ENCODE peak calls at places on chromosomes 4 and X, in eight cellular contexts. One of them, this sample, is unnamed.

GRCh38 chrX:9147086-9147485 is 113.2 kb upstream of the FAM9B start:
- DNase-seq in left lobe of liver: no peak
- DNase-seq in K562: no peak
- DNase-seq in NCI-H69: no peak
- DNase-seq in caudate nucleus: no peak
- DNase-seq in fibroblast of pulmonary artery: no peak
- DNase-seq in hepatocyte: no peak
- DNase-seq in stimulated activated CD4-positive, alpha-beta T cell treated with anti-CD3 and anti-CD28 coated beads, Interleukin-2, amount 100 ng/mL, for 48 hours: no peak
- DNase-seq in this sample: no peak

GRCh38 chrX:24145340-24146186 is 4.0 kb upstream of the ZFX start:
- DNase-seq in left lobe of liver: no peak
- DNase-seq in stimulated activated CD4-positive, alpha-beta T cell treated with anti-CD3 and anti-CD28 coated beads, Interleukin-2, amount 100 ng/mL, for 48 hours: no peak
- DNase-seq in caudate nucleus: no peak
- DNase-seq in hepatocyte: no peak
- DNase-seq in K562: no peak
- DNase-seq in NCI-H69: peak
- DNase-seq in fibroblast of pulmonary artery: peak
- DNase-seq in this sample: no peak

GRCh38 chr4:3651267-3651846 is 114.8 kb upstream of the ADRA2C start:
- DNase-seq in stimulated activated CD4-positive, alpha-beta T cell treated with anti-CD3 and anti-CD28 coated beads, Interleukin-2, amount 100 ng/mL, for 48 hours: no peak
- DNase-seq in K562: no peak
- DNase-seq in caudate nucleus: no peak
- DNase-seq in fibroblast of pulmonary artery: no peak
- DNase-seq in hepatocyte: peak
- DNase-seq in NCI-H69: no peak
- DNase-seq in left lobe of liver: no peak
- DNase-seq in this sample: no peak

GRCh38 chrX:155094468-155095061 is 23.3 kb downstream of the BRCC3 start:
- DNase-seq in caudate nucleus: no peak
- DNase-seq in left lobe of liver: no peak
- DNase-seq in stimulated activated CD4-positive, alpha-beta T cell treated with anti-CD3 and anti-CD28 coated beads, Interleukin-2, amount 100 ng/mL, for 48 hours: no peak
- DNase-seq in NCI-H69: peak
- DNase-seq in hepatocyte: peak
- DNase-seq in fibroblast of pulmonary artery: peak
- DNase-seq in K562: peak
- DNase-seq in this sample: no peak

GRCh38 chr4:13966241-13967195 is 339.0 kb upstream of the BOD1L1 start:
- DNase-seq in left lobe of liver: no peak
- DNase-seq in stimulated activated CD4-positive, alpha-beta T cell treated with anti-CD3 and anti-CD28 coated beads, Interleukin-2, amount 100 ng/mL, for 48 hours: no peak
- DNase-seq in K562: no peak
- DNase-seq in fibroblast of pulmonary artery: peak
- DNase-seq in caudate nucleus: no peak
- DNase-seq in hepatocyte: no peak
- DNase-seq in NCI-H69: no peak
- DNase-seq in this sample: no peak

GRCh38 chr4:41600243-41600642 is 62.3 kb downstream of the LIMCH1 start:
- DNase-seq in fibroblast of pulmonary artery: peak
- DNase-seq in K562: no peak
- DNase-seq in NCI-H69: peak
- DNase-seq in left lobe of liver: no peak
- DNase-seq in caudate nucleus: no peak
- DNase-seq in hepatocyte: no peak
- DNase-seq in stimulated activated CD4-positive, alpha-beta T cell treated with anti-CD3 and anti-CD28 coated beads, Interleukin-2, amount 100 ng/mL, for 48 hours: no peak
- DNase-seq in this sample: no peak

GRCh38 chr4:24657768-24658617 is 73.6 kb upstream of the DHX15 start:
- DNase-seq in fibroblast of pulmonary artery: peak
- DNase-seq in K562: no peak
- DNase-seq in hepatocyte: peak
- DNase-seq in left lobe of liver: peak
- DNase-seq in NCI-H69: peak
- DNase-seq in stimulated activated CD4-positive, alpha-beta T cell treated with anti-CD3 and anti-CD28 coated beads, Interleukin-2, amount 100 ng/mL, for 48 hours: no peak
- DNase-seq in caudate nucleus: peak
- DNase-seq in this sample: no peak

GRCh38 chr4:152357206-152357605 is 178.7 kb downstream of the FBXW7 start:
- DNase-seq in stimulated activated CD4-positive, alpha-beta T cell treated with anti-CD3 and anti-CD28 coated beads, Interleukin-2, amount 100 ng/mL, for 48 hours: no peak
- DNase-seq in caudate nucleus: no peak
- DNase-seq in fibroblast of pulmonary artery: peak
- DNase-seq in K562: no peak
- DNase-seq in NCI-H69: no peak
- DNase-seq in hepatocyte: no peak
- DNase-seq in left lobe of liver: no peak
- DNase-seq in this sample: no peak

GRCh38 chr4:133483600-133484246 is 334.6 kb downstream of the PCDH10 start:
- DNase-seq in left lobe of liver: no peak
- DNase-seq in caudate nucleus: no peak
- DNase-seq in fibroblast of pulmonary artery: peak
- DNase-seq in K562: no peak
- DNase-seq in NCI-H69: peak
- DNase-seq in hepatocyte: peak
- DNase-seq in stimulated activated CD4-positive, alpha-beta T cell treated with anti-CD3 and anti-CD28 coated beads, Interleukin-2, amount 100 ng/mL, for 48 hours: no peak
- DNase-seq in this sample: no peak

GRCh38 chr4:75895744-75896314 is 6.4 kb downstream of the PPEF2 start:
- DNase-seq in NCI-H69: peak
- DNase-seq in caudate nucleus: no peak
- DNase-seq in hepatocyte: peak
- DNase-seq in stimulated activated CD4-positive, alpha-beta T cell treated with anti-CD3 and anti-CD28 coated beads, Interleukin-2, amount 100 ng/mL, for 48 hours: peak
- DNase-seq in K562: peak
- DNase-seq in fibroblast of pulmonary artery: peak
- DNase-seq in left lobe of liver: no peak
- DNase-seq in this sample: no peak

GRCh38 chr4:42446823-42447222 is 49.5 kb downstream of the SHISA3 start:
- DNase-seq in K562: no peak
- DNase-seq in hepatocyte: no peak
- DNase-seq in fibroblast of pulmonary artery: no peak
- DNase-seq in left lobe of liver: no peak
- DNase-seq in stimulated activated CD4-positive, alpha-beta T cell treated with anti-CD3 and anti-CD28 coated beads, Interleukin-2, amount 100 ng/mL, for 48 hours: no peak
- DNase-seq in NCI-H69: peak
- DNase-seq in caudate nucleus: no peak
- DNase-seq in this sample: no peak

GRCh38 chr4:76233967-76234678 is 17.4 kb upstream of the FAM47E start:
- DNase-seq in K562: peak
- DNase-seq in NCI-H69: peak
- DNase-seq in fibroblast of pulmonary artery: no peak
- DNase-seq in stimulated activated CD4-positive, alpha-beta T cell treated with anti-CD3 and anti-CD28 coated beads, Interleukin-2, amount 100 ng/mL, for 48 hours: no peak
- DNase-seq in left lobe of liver: no peak
- DNase-seq in caudate nucleus: no peak
- DNase-seq in hepatocyte: no peak
- DNase-seq in this sample: no peak

GRCh38 chr4:119299221-119300071 is 22.5 kb downstream of the FABP2 start:
- DNase-seq in hepatocyte: peak
- DNase-seq in left lobe of liver: no peak
- DNase-seq in caudate nucleus: no peak
- DNase-seq in stimulated activated CD4-positive, alpha-beta T cell treated with anti-CD3 and anti-CD28 coated beads, Interleukin-2, amount 100 ng/mL, for 48 hours: no peak
- DNase-seq in NCI-H69: no peak
- DNase-seq in fibroblast of pulmonary artery: peak
- DNase-seq in K562: peak
- DNase-seq in this sample: no peak

GRCh38 chr4:145234086-145234694 is 53.8 kb upstream of the OTUD4 start:
- DNase-seq in stimulated activated CD4-positive, alpha-beta T cell treated with anti-CD3 and anti-CD28 coated beads, Interleukin-2, amount 100 ng/mL, for 48 hours: peak
- DNase-seq in left lobe of liver: peak
- DNase-seq in caudate nucleus: no peak
- DNase-seq in fibroblast of pulmonary artery: peak
- DNase-seq in K562: peak
- DNase-seq in NCI-H69: peak
- DNase-seq in hepatocyte: peak
- DNase-seq in this sample: peak

GRCh38 chrX:118116308-118117068 is at the start of gene KLHL13:
- DNase-seq in K562: peak
- DNase-seq in hepatocyte: peak
- DNase-seq in NCI-H69: peak
- DNase-seq in left lobe of liver: peak
- DNase-seq in caudate nucleus: peak
- DNase-seq in fibroblast of pulmonary artery: peak
- DNase-seq in stimulated activated CD4-positive, alpha-beta T cell treated with anti-CD3 and anti-CD28 coated beads, Interleukin-2, amount 100 ng/mL, for 48 hours: no peak
- DNase-seq in this sample: peak

GRCh38 chrX:80810365-80810978 is 795 bp upstream of the BRWD3 start:
- DNase-seq in K562: peak
- DNase-seq in caudate nucleus: no peak
- DNase-seq in hepatocyte: no peak
- DNase-seq in left lobe of liver: no peak
- DNase-seq in NCI-H69: peak
- DNase-seq in stimulated activated CD4-positive, alpha-beta T cell treated with anti-CD3 and anti-CD28 coated beads, Interleukin-2, amount 100 ng/mL, for 48 hours: no peak
- DNase-seq in fibroblast of pulmonary artery: no peak
- DNase-seq in this sample: no peak

GRCh38 chrX:120559799-120560198 is 963 bp downstream of the CUL4B start:
- DNase-seq in fibroblast of pulmonary artery: no peak
- DNase-seq in left lobe of liver: no peak
- DNase-seq in K562: no peak
- DNase-seq in caudate nucleus: no peak
- DNase-seq in stimulated activated CD4-positive, alpha-beta T cell treated with anti-CD3 and anti-CD28 coated beads, Interleukin-2, amount 100 ng/mL, for 48 hours: no peak
- DNase-seq in hepatocyte: no peak
- DNase-seq in NCI-H69: peak
- DNase-seq in this sample: no peak